ENCODE peak calls at places on chromosome 4, in six cellular contexts. S, L, N, X, H and W are unnamed samples. For H3K27me3, the result is how much of the 10 kb centered on the place peaks cover.

GRCh38 chr4:25092139-25092538 is 61.4 kb upstream of the LGI2 start:
- DNase-seq in N (no peak), X (no peak), H (no peak), S (no peak), L (no peak), W (no peak)

GRCh38 chr4:155672342-155672741 is 5.7 kb downstream of the GUCY1A1 start:
- DNase-seq in S (no peak), H (no peak), N (no peak), L (no peak), X (no peak), W (no peak)

GRCh38 chr4:164413743-164414142 is 340.2 kb upstream of the SMIM31 start:
- DNase-seq in H (no peak), X (no peak), N (no peak), S (no peak), L (no peak), W (no peak)

GRCh38 chr4:55635282-55635681 is 816 bp downstream of the NMU start:
- DNase-seq in X (no peak), L (no peak), N (no peak), H (no peak), S (no peak), W (no peak)

GRCh38 chr4:183182873-183183725 is 84.0 kb downstream of the WWC2 start:
- DNase-seq in N (peak), L (no peak), H (no peak), X (no peak), S (peak), W (no peak)

GRCh38 chr4:15455290-15455689 is 14.4 kb upstream of the CC2D2A start:
- DNase-seq in X (peak), S (no peak), H (no peak), L (no peak), N (peak), W (peak)

GRCh38 chr4:24551492-24552330 is 32.6 kb downstream of the DHX15 start:
- DNase-seq in H (no peak), L (no peak), X (no peak), N (no peak), S (no peak), W (no peak)

GRCh38 chr4:156177941-156178340 is 224.3 kb upstream of the CTSO start:
- DNase-seq in L (no peak), X (no peak), H (no peak), S (no peak), N (no peak), W (no peak)

GRCh38 chr4:139223682-139224317 is 46.8 kb upstream of the ELF2 start:
- DNase-seq in N (peak), H (no peak), L (no peak), X (peak), S (no peak), W (no peak)

GRCh38 chr4:147118523-147118922 is 172.9 kb upstream of the TTC29 start:
- DNase-seq in N (no peak), X (no peak), S (peak), H (no peak), L (no peak), W (no peak)

GRCh38 chr4:16591867-16592266 is 306.6 kb downstream of the LDB2 start:
- DNase-seq in S (peak), L (no peak), X (peak), N (peak), H (no peak), W (no peak)

GRCh38 chr4:3518511-3518880 is 13.7 kb downstream of the LRPAP1 start:
- DNase-seq in H (no peak), X (peak), N (no peak), L (no peak), S (no peak), W (peak)

GRCh38 chr4:55214172-55214571 is 88.8 kb upstream of the KDR start:
- DNase-seq in L (no peak), N (no peak), S (no peak), X (no peak), H (no peak), W (no peak)

GRCh38 chr4:89283226-89283974 is 24.2 kb downstream of the GPRIN3 start:
- DNase-seq in S (no peak), H (no peak), L (no peak), X (no peak), N (no peak), W (no peak)

GRCh38 chr4:48017108-48017527 is 546 bp downstream of the NIPAL1 start:
- DNase-seq in X (no peak), S (no peak), H (peak), N (no peak), L (peak), W (peak)

GRCh38 chr4:83454626-83455025 is 997 bp downstream of the HELQ start:
- DNase-seq in L (no peak), S (no peak), H (no peak), N (no peak), X (no peak), W (no peak)

GRCh38 chr4:122833999-122834398 is 7.4 kb downstream of the FGF2 start:
- DNase-seq in N (no peak), H (no peak), S (no peak), X (no peak), L (no peak), W (no peak)

GRCh38 chr4:125389713-125390112 is 75.0 kb downstream of the FAT4 start:
- DNase-seq in H (no peak), N (no peak), S (no peak), X (no peak), L (no peak), W (no peak)

GRCh38 chr4:119851649-119852048 is 215.0 kb downstream of the MAD2L1 start:
- DNase-seq in S (no peak), N (no peak), X (no peak), L (no peak), H (no peak), W (no peak)

GRCh38 chr4:84582302-84582987 is 482 bp upstream of the CDS1 start:
- DNase-seq in S (peak), X (peak), H (peak), N (peak), L (peak), W (peak)

GRCh38 chr4:1400861-1401408 is 5.3 kb downstream of the NKX1-1 start:
- DNase-seq in L (peak), H (peak), X (no peak), N (no peak), S (no peak), W (no peak)

GRCh38 chr4:45662996-45663395 is 460.9 kb downstream of the GABRG1 start:
- DNase-seq in X (peak), N (peak), H (no peak), L (peak), S (no peak), W (no peak)

GRCh38 chr4:120218981-120219380 is 152.3 kb upstream of the MAD2L1 start:
- DNase-seq in X (no peak), L (no peak), H (no peak), N (no peak), S (no peak), W (no peak)

GRCh38 chr4:182478475-182478874 is 235.3 kb downstream of the TENM3 start:
- DNase-seq in H (no peak), L (no peak), N (no peak), S (no peak), X (no peak), W (no peak)

GRCh38 chr4:139740121-139740520 is 74.5 kb downstream of the MGST2 start:
- DNase-seq in X (no peak), N (peak), H (no peak), L (no peak), S (peak), W (no peak)

GRCh38 chr4:7134737-7135388 is 57.5 kb upstream of the SORCS2 start:
- DNase-seq in N (no peak), H (no peak), S (peak), L (peak), X (peak), W (no peak)

GRCh38 chr4:25767877-25768475 is 94.8 kb downstream of the SEL1L3 start:
- DNase-seq in L (peak), N (peak), X (peak), S (peak), H (no peak), W (peak)

GRCh38 chr4:182265881-182266280 is 22.7 kb downstream of the TENM3 start:
- DNase-seq in S (no peak), H (no peak), L (no peak), X (no peak), N (no peak), W (no peak)

GRCh38 chr4:157978680-157979361 is 194.0 kb downstream of the GASK1B start:
- DNase-seq in H (peak), N (peak), X (peak), S (peak), L (peak), W (no peak)

GRCh38 chr4:183241771-183242170 is 78.3 kb downstream of the CLDN22 start:
- DNase-seq in L (no peak), S (no peak), N (no peak), H (no peak), X (no peak), W (no peak)

GRCh38 chr4:139209470-139210063 is 32.5 kb upstream of the ELF2 start:
- DNase-seq in L (no peak), S (no peak), N (no peak), X (no peak), H (no peak), W (no peak)

GRCh38 chr4:73609688-73610087 is 10.5 kb downstream of the RASSF6 start:
- DNase-seq in L (no peak), X (no peak), S (no peak), H (no peak), N (no peak), W (no peak)

GRCh38 chr4:181855307-181855706 is 387.9 kb upstream of the TENM3 start:
- DNase-seq in X (no peak), L (no peak), N (no peak), H (no peak), S (no peak), W (no peak)

GRCh38 chr4:39682133-39682532 is 15.8 kb upstream of the UBE2K start:
- DNase-seq in S (no peak), L (no peak), N (no peak), H (no peak), X (no peak), W (no peak)

GRCh38 chr4:147768113-147768512 is 36.2 kb downstream of the ARHGAP10 start:
- DNase-seq in N (no peak), H (no peak), S (no peak), X (no peak), L (no peak), W (no peak)

GRCh38 chr4:36304138-36304681 is 22.8 kb downstream of the DTHD1 start:
- DNase-seq in N (no peak), S (no peak), L (no peak), X (no peak), H (no peak), W (no peak)

GRCh38 chr4:109803924-109804571 is 2.2 kb upstream of the CFI start:
- DNase-seq in H (no peak), N (no peak), S (no peak), X (no peak), L (no peak), W (no peak)

GRCh38 chr4:102564399-102564921 is 63.3 kb downstream of the NFKB1 start:
- DNase-seq in X (no peak), S (no peak), N (no peak), L (no peak), H (no peak), W (no peak)

GRCh38 chr4:142416121-142416520 is 430.0 kb downstream of the INPP4B start:
- DNase-seq in L (no peak), N (no peak), H (no peak), X (no peak), S (no peak), W (no peak)

GRCh38 chr4:37981844-37982720 is 21.9 kb downstream of the PTTG2 start:
- DNase-seq in L (no peak), H (no peak), S (no peak), X (no peak), N (no peak), W (no peak)
- H3K27ac ChIP-seq in L (peak), H (no peak), S (no peak), X (peak), N (peak), W (no peak)

GRCh38 chr4:2415213-2415612 is 3.2 kb downstream of the ZFYVE28 start:
- DNase-seq in S (no peak), H (no peak), X (no peak), L (no peak), N (no peak), W (no peak)
- H3K27me3 ChIP-seq in S (under half), H (under half), X (under half), L (under half), N (under half), W (under half)

GRCh38 chr4:76729991-76730390 is 168.0 kb downstream of the SOWAHB start:
- DNase-seq in S (no peak), X (no peak), L (no peak), N (no peak), H (no peak), W (no peak)

GRCh38 chr4:76736434-76736833 is 161.5 kb downstream of the SOWAHB start:
- DNase-seq in H (no peak), L (no peak), N (no peak), X (no peak), S (no peak), W (no peak)

GRCh38 chr4:76737180-76737579 is 160.8 kb downstream of the SOWAHB start:
- DNase-seq in H (no peak), S (no peak), L (no peak), X (no peak), N (no peak), W (no peak)

GRCh38 chr4:76732246-76732645 is 165.7 kb downstream of the SOWAHB start:
- DNase-seq in L (no peak), N (no peak), S (no peak), X (no peak), H (no peak), W (no peak)

GRCh38 chr4:76733380-76733779 is 164.6 kb downstream of the SOWAHB start:
- DNase-seq in N (no peak), X (no peak), H (no peak), L (peak), S (no peak), W (no peak)
- TF ChIP-seq CTCF in N (no peak), X (no peak), H (no peak), L (no peak), S (no peak), W (peak)

GRCh38 chr4:165743422-165743821 is 129.6 kb upstream of the TLL1 start:
- DNase-seq in X (no peak), S (no peak), H (no peak), L (no peak), N (no peak), W (no peak)
- H3K27ac ChIP-seq in X (no peak), S (no peak), H (no peak), L (no peak), N (no peak), W (no peak)

GRCh38 chr4:13521047-13521446 is 23.3 kb downstream of the NKX3-2 start:
- DNase-seq in N (no peak), H (no peak), L (no peak), S (no peak), X (no peak), W (no peak)
- H3K27me3 ChIP-seq in N (half or more), H (half or more), L (under half), S (under half), X (half or more), W (under half)